ENCODE peak calls at places on chromosomes 7 and 10, in nine cellular contexts. G, M, Z, H, F, X, O, L and R are unnamed samples.

GRCh38 chr7:140656548-140657515 is 15.9 kb upstream of the ADCK2 start:
- DNase-seq in H (no peak), L (no peak), O (peak; percentile 35), X (no peak), M (peak; percentile 79), Z (peak; percentile 74), G (peak; percentile 75), F (no peak), R (peak; percentile 54)

GRCh38 chr10:62681211-62681940 is 123.1 kb upstream of the ADO start:
- DNase-seq in O (peak; percentile 48), X (no peak), G (peak; percentile 42), H (peak; percentile 42), F (no peak), L (peak; percentile 45), Z (no peak), M (peak; percentile 22), R (peak; percentile 73)

GRCh38 chr7:54946764-54947163 is 72.1 kb upstream of the EGFR start:
- DNase-seq in X (no peak), F (no peak), Z (peak; percentile 69), G (no peak), L (no peak), M (no peak), H (no peak), O (no peak), R (no peak)

GRCh38 chr10:86335831-86336230 is 30.8 kb downstream of the GRID1 start:
- DNase-seq in F (no peak), O (no peak), M (no peak), L (no peak), X (no peak), Z (no peak), G (no peak), H (no peak), R (no peak)

GRCh38 chr10:116067825-116068224 is 205.2 kb downstream of the GFRA1 start:
- DNase-seq in X (no peak), Z (no peak), M (no peak), L (no peak), G (no peak), F (no peak), H (no peak), O (no peak), R (no peak)

GRCh38 chr7:87199700-87200450 is 19.7 kb downstream of the TMEM243 start:
- DNase-seq in M (no peak), Z (no peak), O (no peak), X (no peak), G (no peak), F (no peak), L (no peak), H (no peak), R (no peak)

GRCh38 chr10:33067917-33068316 is 109.9 kb upstream of the ITGB1 start:
- DNase-seq in H (no peak), O (no peak), X (no peak), G (no peak), M (peak; percentile 10), Z (no peak), F (no peak), L (no peak), R (no peak)

GRCh38 chr7:131957338-131958025 is 401.1 kb upstream of the PODXL start:
- DNase-seq in H (no peak), O (no peak), L (no peak), Z (peak; percentile 40), G (no peak), F (no peak), M (no peak), X (no peak), R (no peak)

GRCh38 chr7:155769701-155770100 is 42.6 kb downstream of the SHH start:
- DNase-seq in H (no peak), L (no peak), Z (no peak), F (no peak), M (peak; percentile 94), G (peak; percentile 69), O (no peak), X (no peak), R (no peak)

GRCh38 chr7:50610521-50611277 is 45.5 kb upstream of the DDC start:
- DNase-seq in L (no peak), X (no peak), Z (peak; percentile 88), F (no peak), H (no peak), O (no peak), G (no peak), M (peak; percentile 76), R (no peak)

GRCh38 chr7:127119517-127119916 is 133.2 kb downstream of the GRM8 start:
- DNase-seq in O (no peak), M (no peak), Z (no peak), G (no peak), F (no peak), L (no peak), H (no peak), X (no peak), R (no peak)

GRCh38 chr7:37247881-37248280 is 200.8 kb downstream of the ELMO1 start:
- DNase-seq in L (peak; percentile 82), X (no peak), G (peak; percentile 60), Z (peak; percentile 17), M (peak; percentile 38), O (no peak), H (peak; percentile 24), F (no peak), R (no peak)

DNA sequence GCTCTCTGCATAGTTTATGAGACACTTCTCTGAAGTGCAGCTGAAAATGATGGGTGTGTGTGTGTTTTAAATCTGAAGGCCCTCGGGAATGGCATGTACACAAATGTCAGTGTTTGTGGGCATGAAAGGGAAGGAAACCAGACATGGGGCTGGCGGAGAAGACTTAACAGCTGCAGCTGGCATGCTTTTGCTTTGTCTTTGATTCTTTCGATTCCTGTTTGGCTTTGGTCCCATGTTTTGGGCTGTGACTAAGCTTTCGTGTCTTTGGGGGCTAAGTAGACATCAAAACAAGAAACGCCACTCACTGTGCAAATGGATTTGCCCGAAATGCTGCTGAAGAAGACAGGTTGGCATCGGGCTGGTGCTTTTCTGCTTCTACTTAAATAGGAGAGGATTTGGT is 179.3 kb downstream of the PFKFB3 start:
- DNase-seq in F (no peak), H (no peak), M (peak; percentile 40), X (no peak), L (no peak), O (peak; percentile 87), G (no peak), Z (no peak), R (peak; percentile 26)
- H3K27ac ChIP-seq in F (no peak overlapping the region), H (no peak overlapping the region), M (no peak overlapping the region), X (peak overlapping the region; percentile 86), L (no peak overlapping the region), O (peak overlapping the region; percentile 55), G (no peak overlapping the region), Z (no peak overlapping the region), R (no peak overlapping the region)

GRCh38 chr10:108598831-108599230 is 1324.5 kb downstream of the XPNPEP1 start:
- DNase-seq in M (peak; percentile 10), O (no peak), Z (peak; percentile 84), L (no peak), X (no peak), F (no peak), H (no peak), G (no peak), R (no peak)
- TF ChIP-seq EZH2phosphoT487 in M (no peak), O (no peak), Z (no peak), L (no peak), X (no peak), F (no peak), H (no peak), G (no peak), R (no peak)

GRCh38 chr10:69962746-69963135 is 89.9 kb upstream of the MACROH2A2 start:
- DNase-seq in L (no peak), M (no peak), O (no peak), F (no peak), G (no peak), X (no peak), H (no peak), Z (no peak), R (peak; percentile 33)

GRCh38 chr10:69961864-69962745 is 90.5 kb upstream of the MACROH2A2 start:
- DNase-seq in M (no peak), G (no peak), X (peak; percentile 7), F (no peak), L (no peak), Z (no peak), H (no peak), O (no peak), R (no peak)

GRCh38 chr10:69963835-69964710 is 88.6 kb upstream of the MACROH2A2 start:
- DNase-seq in F (no peak), L (no peak), Z (no peak), H (no peak), O (no peak), G (no peak), X (no peak), M (no peak), R (no peak)

GRCh38 chr10:69965086-69965485 is 87.6 kb upstream of the MACROH2A2 start:
- DNase-seq in G (no peak), L (no peak), X (no peak), Z (no peak), F (no peak), M (no peak), O (no peak), H (no peak), R (no peak)

DNA sequence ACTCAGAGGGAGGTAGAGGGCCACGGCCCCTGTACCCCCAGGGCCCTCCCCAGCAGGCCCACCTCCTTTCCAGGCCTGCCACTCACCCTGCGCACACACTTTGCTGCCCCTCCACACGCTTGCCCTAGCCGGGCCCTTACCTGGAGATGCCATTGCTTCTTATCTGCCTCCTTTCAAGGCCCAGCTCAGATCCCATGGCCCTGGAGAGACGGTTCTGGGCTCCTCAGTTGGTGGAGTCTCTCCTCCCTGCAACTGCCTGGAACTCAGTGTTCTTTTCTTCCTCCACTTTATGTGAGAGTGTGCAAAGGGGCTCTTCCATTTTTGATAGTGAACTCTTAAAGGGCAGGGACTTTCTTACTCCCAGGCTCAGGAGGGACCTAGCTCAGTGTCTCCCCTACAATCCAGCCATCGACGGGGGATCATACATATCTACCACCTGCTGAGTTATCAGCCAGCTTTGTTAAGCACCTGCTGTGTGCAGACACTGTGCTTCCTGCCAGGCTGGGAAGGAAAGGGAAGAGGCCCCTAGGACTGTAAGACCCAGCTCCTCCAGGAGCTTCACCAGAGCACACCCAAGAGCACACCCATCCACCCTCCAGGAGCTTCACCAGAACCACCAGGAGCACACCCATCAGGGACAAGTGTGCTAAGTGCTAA is 89.3 kb upstream of the MACROH2A2 start:
- DNase-seq in O (no peak), H (no peak), G (no peak), F (no peak), M (no peak), Z (no peak), L (no peak), X (no peak), R (peak; percentile 55)
- H3K4me2 ChIP-seq in O (no peak overlapping the region), H (no peak overlapping the region), G (no peak overlapping the region), F (no peak overlapping the region), M (no peak overlapping the region), Z (no peak overlapping the region), L (no peak overlapping the region), X (no peak overlapping the region), R (peak overlapping the region; percentile 53)

GRCh38 chr7:102810916-102811315 is 62.1 kb downstream of the FAM185A start:
- DNase-seq in X (no peak), H (no peak), O (no peak), F (no peak), L (no peak), M (no peak), G (no peak), Z (no peak), R (no peak)

GRCh38 chr7:102811942-102812678 is 63.3 kb downstream of the FAM185A start:
- DNase-seq in H (no peak), F (no peak), Z (no peak), M (no peak), X (no peak), L (no peak), G (no peak), O (no peak), R (no peak)

DNA sequence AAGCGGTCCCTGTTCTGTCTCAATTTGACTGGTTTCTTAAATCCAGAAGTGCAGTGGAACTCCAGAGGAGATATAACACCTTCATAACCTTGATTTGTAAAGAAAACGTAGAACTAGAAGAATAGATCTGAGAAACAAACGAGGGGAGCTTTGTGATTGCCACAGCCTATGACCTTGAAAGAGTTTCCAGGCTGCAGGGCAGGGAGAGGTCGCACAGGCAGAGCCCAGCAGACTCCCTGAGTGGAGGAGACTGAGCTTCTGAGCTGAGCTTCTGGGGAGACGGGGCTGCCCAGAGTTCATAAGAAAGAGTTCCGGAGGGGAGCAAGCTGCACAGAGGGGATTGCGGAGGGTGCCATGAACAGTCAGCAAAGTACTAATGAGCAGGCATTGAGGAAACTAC is 57.8 kb downstream of the FAM185A start:
- DNase-seq in Z (no peak), M (no peak), X (no peak), O (no peak), G (no peak), F (no peak), H (no peak), L (no peak), R (no peak)
- H3K27ac ChIP-seq in Z (no peak overlapping the region), M (no peak overlapping the region), X (no peak overlapping the region), O (no peak overlapping the region), G (no peak overlapping the region), F (no peak overlapping the region), H (no peak overlapping the region), L (no peak overlapping the region), R (no peak overlapping the region)